ENCODE peak calls at places on chromosomes 12 and 14, in six cellular contexts. One of them, this sample, is unnamed. For H3K4me1, the result is how much of the 10 kb centered on the place peaks cover.

GRCh38 chr14:70192915-70193314 is 4.2 kb upstream of the SLC8A3 start:
- DNase-seq in mucosa of descending colon: no peak
- DNase-seq in Caco-2: no peak
- DNase-seq in stomach: no peak
- DNase-seq in upper lobe of right lung: no peak
- DNase-seq in heart left ventricle: no peak
- DNase-seq in this sample: no peak

GRCh38 chr14:67620217-67620789 is 583 bp downstream of the ARG2 start:
- DNase-seq in stomach: peak
- DNase-seq in upper lobe of right lung: no peak
- DNase-seq in Caco-2: peak
- DNase-seq in heart left ventricle: no peak
- DNase-seq in mucosa of descending colon: no peak
- DNase-seq in this sample: no peak

GRCh38 chr14:103563089-103563620 is 395 bp downstream of the COA8 start:
- DNase-seq in mucosa of descending colon: no peak
- DNase-seq in stomach: peak
- DNase-seq in Caco-2: peak
- DNase-seq in heart left ventricle: no peak
- DNase-seq in upper lobe of right lung: no peak
- DNase-seq in this sample: peak

GRCh38 chr14:73887116-73887490 is 444 bp downstream of the ZNF410 start:
- DNase-seq in heart left ventricle: no peak
- DNase-seq in mucosa of descending colon: no peak
- DNase-seq in upper lobe of right lung: no peak
- DNase-seq in stomach: no peak
- DNase-seq in Caco-2: no peak
- DNase-seq in this sample: no peak

GRCh38 chr12:124954771-124955170 is 34.2 kb downstream of the DHX37 start:
- DNase-seq in stomach: no peak
- DNase-seq in heart left ventricle: no peak
- DNase-seq in Caco-2: no peak
- DNase-seq in upper lobe of right lung: no peak
- DNase-seq in mucosa of descending colon: no peak
- DNase-seq in this sample: no peak

GRCh38 chr12:124105546-124105945 is 132.5 kb downstream of the ZNF664 start:
- DNase-seq in stomach: no peak
- DNase-seq in mucosa of descending colon: no peak
- DNase-seq in heart left ventricle: no peak
- DNase-seq in Caco-2: no peak
- DNase-seq in upper lobe of right lung: no peak
- DNase-seq in this sample: no peak

GRCh38 chr12:124550123-124551089 is 17.0 kb downstream of the NCOR2 start:
- DNase-seq in heart left ventricle: no peak
- DNase-seq in mucosa of descending colon: no peak
- DNase-seq in stomach: no peak
- DNase-seq in upper lobe of right lung: no peak
- DNase-seq in Caco-2: no peak
- DNase-seq in this sample: no peak

GRCh38 chr14:90491868-90492560 is 95.2 kb downstream of the CALM1 start:
- DNase-seq in heart left ventricle: no peak
- DNase-seq in upper lobe of right lung: no peak
- DNase-seq in stomach: no peak
- DNase-seq in mucosa of descending colon: no peak
- DNase-seq in Caco-2: no peak
- DNase-seq in this sample: no peak

GRCh38 chr14:70871863-70872677 is 35.2 kb upstream of the PCNX1 start:
- DNase-seq in heart left ventricle: no peak
- DNase-seq in Caco-2: no peak
- DNase-seq in stomach: no peak
- DNase-seq in mucosa of descending colon: no peak
- DNase-seq in upper lobe of right lung: no peak
- DNase-seq in this sample: no peak

GRCh38 chr14:30256627-30257026 is 302.3 kb upstream of the G2E3 start:
- DNase-seq in upper lobe of right lung: no peak
- DNase-seq in mucosa of descending colon: no peak
- DNase-seq in Caco-2: no peak
- DNase-seq in stomach: no peak
- DNase-seq in heart left ventricle: no peak
- DNase-seq in this sample: no peak

GRCh38 chr12:51269174-51270066 is 795 bp downstream of the SMAGP start:
- DNase-seq in Caco-2: peak
- DNase-seq in mucosa of descending colon: peak
- DNase-seq in heart left ventricle: peak
- DNase-seq in upper lobe of right lung: peak
- DNase-seq in stomach: peak
- DNase-seq in this sample: peak

GRCh38 chr12:116037941-116038837 is 239.3 kb downstream of the MED13L start:
- DNase-seq in Caco-2: no peak
- DNase-seq in mucosa of descending colon: no peak
- DNase-seq in heart left ventricle: no peak
- DNase-seq in stomach: no peak
- DNase-seq in upper lobe of right lung: no peak
- DNase-seq in this sample: no peak

GRCh38 chr14:85573406-85573805 is 43.5 kb downstream of the FLRT2 start:
- DNase-seq in stomach: no peak
- DNase-seq in heart left ventricle: no peak
- DNase-seq in mucosa of descending colon: no peak
- DNase-seq in Caco-2: no peak
- DNase-seq in upper lobe of right lung: no peak
- DNase-seq in this sample: no peak

GRCh38 chr12:85632390-85632789 is 203.8 kb downstream of the RASSF9 start:
- DNase-seq in upper lobe of right lung: no peak
- DNase-seq in heart left ventricle: no peak
- DNase-seq in stomach: no peak
- DNase-seq in mucosa of descending colon: no peak
- DNase-seq in Caco-2: no peak
- DNase-seq in this sample: no peak

DNA sequence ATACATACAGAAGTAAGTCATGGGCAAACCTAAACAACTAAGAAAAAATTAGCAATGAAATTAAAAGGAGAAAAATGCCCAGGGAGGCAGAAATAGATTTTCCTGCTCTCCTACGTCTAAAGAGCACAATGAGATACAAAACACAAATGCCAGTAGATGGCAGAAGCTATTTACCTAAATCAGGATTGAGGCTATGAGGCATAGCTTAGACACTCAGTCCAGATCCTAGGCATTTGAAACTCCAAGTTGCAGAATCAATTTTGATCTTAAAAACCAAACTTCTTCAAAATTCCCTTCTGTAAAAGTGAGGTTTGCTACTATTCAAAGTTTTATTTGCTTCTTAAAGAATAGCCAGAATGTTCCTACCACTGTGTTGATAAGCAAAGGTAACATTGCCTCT is 368.6 kb downstream of the DAD1 start:
- DNase-seq in heart left ventricle: no peak
- DNase-seq in upper lobe of right lung: no peak
- DNase-seq in Caco-2: no peak
- DNase-seq in stomach: no peak
- DNase-seq in mucosa of descending colon: no peak
- DNase-seq in this sample: no peak
- TF ChIP-seq CTCF in heart left ventricle: no peak
- TF ChIP-seq CTCF in upper lobe of right lung: no peak
- TF ChIP-seq CTCF in Caco-2: no peak
- TF ChIP-seq CTCF in stomach: no peak
- TF ChIP-seq CTCF in mucosa of descending colon: no peak
- TF ChIP-seq CTCF in this sample: no peak

GRCh38 chr14:61476105-61476736 is 154.8 kb downstream of the PRKCH start:
- DNase-seq in mucosa of descending colon: no peak
- DNase-seq in heart left ventricle: no peak
- DNase-seq in upper lobe of right lung: no peak
- DNase-seq in Caco-2: no peak
- DNase-seq in stomach: no peak
- DNase-seq in this sample: no peak
- H3K4me1 ChIP-seq in mucosa of descending colon: under half
- H3K4me1 ChIP-seq in heart left ventricle: half or more
- H3K4me1 ChIP-seq in upper lobe of right lung: half or more
- H3K4me1 ChIP-seq in Caco-2: under half
- H3K4me1 ChIP-seq in stomach: half or more
- H3K4me1 ChIP-seq in this sample: half or more

DNA sequence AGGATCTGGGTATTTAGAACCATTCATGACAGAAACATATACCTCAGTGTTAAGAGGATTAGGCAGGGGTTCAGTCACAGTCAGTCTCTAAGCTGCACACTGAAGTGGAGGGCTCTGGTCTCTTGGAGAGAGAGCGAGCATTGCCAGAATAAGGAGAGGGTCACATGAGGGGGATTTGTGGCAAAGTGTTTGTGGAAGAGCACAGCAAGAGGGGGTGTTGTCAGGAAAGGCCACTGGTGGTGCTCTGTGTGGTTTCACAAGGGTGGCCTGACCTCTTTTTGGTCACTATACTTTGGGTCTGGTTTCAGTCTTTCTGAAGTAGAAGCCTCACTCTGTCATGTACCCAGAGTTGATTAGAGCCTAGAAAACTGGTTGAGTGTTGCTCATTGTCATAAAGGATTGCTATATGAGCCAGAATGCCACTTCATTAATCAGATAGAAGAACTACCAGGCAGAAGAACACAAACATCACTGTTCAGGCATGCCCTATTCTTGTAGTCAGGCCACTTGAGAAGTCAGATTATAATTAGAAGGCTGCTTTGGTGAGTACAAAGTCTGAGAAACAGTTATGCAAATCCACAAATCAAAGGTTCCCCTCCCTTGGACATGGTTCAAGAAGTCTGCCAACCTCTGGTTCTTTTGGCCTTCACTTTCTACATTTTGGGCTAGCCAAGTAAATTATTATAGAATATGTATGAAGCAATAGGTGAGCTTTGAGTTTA is 8.4 kb downstream of the TMEM19 start:
- DNase-seq in heart left ventricle: no peak
- DNase-seq in Caco-2: no peak
- DNase-seq in stomach: no peak
- DNase-seq in upper lobe of right lung: no peak
- DNase-seq in mucosa of descending colon: peak
- DNase-seq in this sample: no peak
- H3K4me3 ChIP-seq in heart left ventricle: no peak
- H3K4me3 ChIP-seq in Caco-2: no peak
- H3K4me3 ChIP-seq in stomach: no peak
- H3K4me3 ChIP-seq in upper lobe of right lung: no peak
- H3K4me3 ChIP-seq in mucosa of descending colon: no peak
- H3K4me3 ChIP-seq in this sample: no peak

DNA sequence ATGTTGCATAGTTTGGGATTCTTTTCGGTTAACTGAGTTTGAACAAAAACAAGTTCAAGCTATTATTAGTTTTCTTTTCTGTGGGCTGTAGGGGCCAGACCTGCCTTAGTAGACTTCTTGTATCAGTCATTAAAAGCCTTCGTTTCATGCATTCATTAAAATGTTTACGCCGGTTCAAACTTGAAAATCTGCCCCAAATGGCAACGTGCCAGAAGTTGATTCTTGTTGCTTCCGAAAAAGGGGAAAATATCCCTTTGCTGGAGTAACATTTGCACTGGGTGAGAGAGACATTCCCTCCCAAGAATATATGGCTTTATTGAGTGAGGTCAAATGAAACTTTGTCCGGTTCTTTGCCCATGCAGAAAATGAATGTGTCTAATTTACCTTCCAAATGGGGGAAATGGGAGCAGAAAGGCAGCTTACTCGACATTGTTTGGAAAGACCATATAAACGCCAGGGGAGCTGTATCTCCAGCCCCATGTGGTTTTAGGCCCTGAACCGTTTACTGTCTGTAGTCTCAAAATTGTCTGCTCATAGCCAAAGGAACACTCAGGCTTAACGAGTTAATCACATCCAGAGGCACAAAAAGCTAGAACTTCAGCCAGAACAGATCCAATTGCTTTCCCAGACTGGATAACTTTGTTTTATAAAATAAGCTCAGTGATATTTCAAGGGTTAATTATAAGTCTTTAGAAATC is 3.0 kb upstream of the EMP1 start:
- DNase-seq in heart left ventricle: no peak
- DNase-seq in mucosa of descending colon: no peak
- DNase-seq in upper lobe of right lung: no peak
- DNase-seq in Caco-2: no peak
- DNase-seq in stomach: no peak
- DNase-seq in this sample: no peak
- TF ChIP-seq CTCF in heart left ventricle: no peak
- TF ChIP-seq CTCF in mucosa of descending colon: no peak
- TF ChIP-seq CTCF in upper lobe of right lung: no peak
- TF ChIP-seq CTCF in Caco-2: no peak
- TF ChIP-seq CTCF in stomach: no peak
- TF ChIP-seq CTCF in this sample: no peak

GRCh38 chr12:122058750-122059149 is 19.8 kb upstream of the MLXIP start:
- DNase-seq in mucosa of descending colon: no peak
- DNase-seq in Caco-2: no peak
- DNase-seq in stomach: no peak
- DNase-seq in heart left ventricle: no peak
- DNase-seq in upper lobe of right lung: no peak
- DNase-seq in this sample: no peak
- H3K4me1 ChIP-seq in mucosa of descending colon: under half
- H3K4me1 ChIP-seq in Caco-2: under half
- H3K4me1 ChIP-seq in stomach: half or more
- H3K4me1 ChIP-seq in heart left ventricle: under half
- H3K4me1 ChIP-seq in upper lobe of right lung: under half
- H3K4me1 ChIP-seq in this sample: under half

This sample was measured in lower lobe of right lung.